ENCODE peak calls at places on chromosomes 5 and 9, in eight cellular contexts. One of them, this sample, is unnamed.

GRCh38 chr5:176167800-176168199 is 70.4 kb upstream of the SIMC1 start:
- DNase-seq in ovary: no peak
- DNase-seq in endodermal cell: no peak
- DNase-seq in activated CD4-positive, alpha-beta T cell treated with anti-CD3 and anti-CD28 coated beads for 48 hours: no peak
- DNase-seq in KBM-7: no peak
- DNase-seq in HEK293T: no peak
- DNase-seq in activated T-cell treated with anti-CD3 and anti-CD28 coated beads for 1 hour: no peak
- DNase-seq in cortex of kidney: no peak
- DNase-seq in this sample: no peak

GRCh38 chr5:132886064-132886823 is 12.8 kb downstream of the LEAP2 start:
- DNase-seq in ovary: no peak
- DNase-seq in activated CD4-positive, alpha-beta T cell treated with anti-CD3 and anti-CD28 coated beads for 48 hours: no peak
- DNase-seq in HEK293T: no peak
- DNase-seq in KBM-7: no peak
- DNase-seq in activated T-cell treated with anti-CD3 and anti-CD28 coated beads for 1 hour: no peak
- DNase-seq in cortex of kidney: no peak
- DNase-seq in endodermal cell: no peak
- DNase-seq in this sample: no peak

GRCh38 chr9:125985998-125986655 is 239.0 kb downstream of the PBX3 start:
- DNase-seq in endodermal cell: peak
- DNase-seq in ovary: no peak
- DNase-seq in HEK293T: no peak
- DNase-seq in activated CD4-positive, alpha-beta T cell treated with anti-CD3 and anti-CD28 coated beads for 48 hours: no peak
- DNase-seq in activated T-cell treated with anti-CD3 and anti-CD28 coated beads for 1 hour: no peak
- DNase-seq in cortex of kidney: no peak
- DNase-seq in KBM-7: no peak
- DNase-seq in this sample: no peak

GRCh38 chr9:96317335-96317980 is 15.5 kb upstream of the HSD17B3 start:
- DNase-seq in endodermal cell: peak
- DNase-seq in HEK293T: peak
- DNase-seq in KBM-7: peak
- DNase-seq in activated CD4-positive, alpha-beta T cell treated with anti-CD3 and anti-CD28 coated beads for 48 hours: peak
- DNase-seq in activated T-cell treated with anti-CD3 and anti-CD28 coated beads for 1 hour: peak
- DNase-seq in cortex of kidney: no peak
- DNase-seq in ovary: no peak
- DNase-seq in this sample: peak

GRCh38 chr5:112957970-112958773 is 18.4 kb upstream of the DCP2 start:
- DNase-seq in activated T-cell treated with anti-CD3 and anti-CD28 coated beads for 1 hour: no peak
- DNase-seq in activated CD4-positive, alpha-beta T cell treated with anti-CD3 and anti-CD28 coated beads for 48 hours: peak
- DNase-seq in HEK293T: no peak
- DNase-seq in ovary: peak
- DNase-seq in endodermal cell: no peak
- DNase-seq in cortex of kidney: no peak
- DNase-seq in KBM-7: no peak
- DNase-seq in this sample: no peak

GRCh38 chr9:134064711-134065110 is 3.1 kb downstream of the BRD3 start:
- DNase-seq in activated T-cell treated with anti-CD3 and anti-CD28 coated beads for 1 hour: no peak
- DNase-seq in ovary: no peak
- DNase-seq in endodermal cell: peak
- DNase-seq in HEK293T: no peak
- DNase-seq in activated CD4-positive, alpha-beta T cell treated with anti-CD3 and anti-CD28 coated beads for 48 hours: no peak
- DNase-seq in cortex of kidney: no peak
- DNase-seq in KBM-7: no peak
- DNase-seq in this sample: no peak

GRCh38 chr5:31819926-31820516 is 181.1 kb downstream of the PDZD2 start:
- DNase-seq in cortex of kidney: no peak
- DNase-seq in ovary: no peak
- DNase-seq in endodermal cell: peak
- DNase-seq in KBM-7: no peak
- DNase-seq in activated T-cell treated with anti-CD3 and anti-CD28 coated beads for 1 hour: no peak
- DNase-seq in activated CD4-positive, alpha-beta T cell treated with anti-CD3 and anti-CD28 coated beads for 48 hours: no peak
- DNase-seq in HEK293T: no peak
- DNase-seq in this sample: no peak

GRCh38 chr5:73312872-73313510 is 135.6 kb downstream of the FOXD1 start:
- DNase-seq in activated T-cell treated with anti-CD3 and anti-CD28 coated beads for 1 hour: no peak
- DNase-seq in cortex of kidney: no peak
- DNase-seq in endodermal cell: no peak
- DNase-seq in KBM-7: no peak
- DNase-seq in ovary: no peak
- DNase-seq in HEK293T: no peak
- DNase-seq in activated CD4-positive, alpha-beta T cell treated with anti-CD3 and anti-CD28 coated beads for 48 hours: no peak
- DNase-seq in this sample: no peak

GRCh38 chr5:9545959-9546851 is at the start of gene SEMA5A:
- DNase-seq in HEK293T: no peak
- DNase-seq in cortex of kidney: no peak
- DNase-seq in endodermal cell: peak
- DNase-seq in activated T-cell treated with anti-CD3 and anti-CD28 coated beads for 1 hour: peak
- DNase-seq in KBM-7: no peak
- DNase-seq in activated CD4-positive, alpha-beta T cell treated with anti-CD3 and anti-CD28 coated beads for 48 hours: peak
- DNase-seq in ovary: peak
- DNase-seq in this sample: peak

GRCh38 chr5:144385597-144385996 is 214.9 kb downstream of the KCTD16 start:
- DNase-seq in endodermal cell: no peak
- DNase-seq in KBM-7: no peak
- DNase-seq in HEK293T: no peak
- DNase-seq in ovary: no peak
- DNase-seq in cortex of kidney: no peak
- DNase-seq in activated CD4-positive, alpha-beta T cell treated with anti-CD3 and anti-CD28 coated beads for 48 hours: no peak
- DNase-seq in activated T-cell treated with anti-CD3 and anti-CD28 coated beads for 1 hour: no peak
- DNase-seq in this sample: no peak

GRCh38 chr9:121499427-121500164 is at the start of gene GGTA1:
- DNase-seq in activated T-cell treated with anti-CD3 and anti-CD28 coated beads for 1 hour: no peak
- DNase-seq in KBM-7: peak
- DNase-seq in ovary: peak
- DNase-seq in HEK293T: peak
- DNase-seq in endodermal cell: peak
- DNase-seq in cortex of kidney: no peak
- DNase-seq in activated CD4-positive, alpha-beta T cell treated with anti-CD3 and anti-CD28 coated beads for 48 hours: peak
- DNase-seq in this sample: peak

GRCh38 chr5:31671339-31671741 is 32.4 kb downstream of the PDZD2 start:
- DNase-seq in activated T-cell treated with anti-CD3 and anti-CD28 coated beads for 1 hour: no peak
- DNase-seq in HEK293T: no peak
- DNase-seq in ovary: peak
- DNase-seq in endodermal cell: peak
- DNase-seq in cortex of kidney: no peak
- DNase-seq in activated CD4-positive, alpha-beta T cell treated with anti-CD3 and anti-CD28 coated beads for 48 hours: no peak
- DNase-seq in KBM-7: no peak
- DNase-seq in this sample: no peak

GRCh38 chr5:68252678-68253520 is 37.3 kb downstream of the PIK3R1 start:
- DNase-seq in ovary: peak
- DNase-seq in activated T-cell treated with anti-CD3 and anti-CD28 coated beads for 1 hour: no peak
- DNase-seq in cortex of kidney: no peak
- DNase-seq in activated CD4-positive, alpha-beta T cell treated with anti-CD3 and anti-CD28 coated beads for 48 hours: peak
- DNase-seq in KBM-7: peak
- DNase-seq in endodermal cell: peak
- DNase-seq in HEK293T: peak
- DNase-seq in this sample: peak

This sample was measured in glutamatergic neuron.